ENCODE peak calls at places on chromosomes 3 and 15, in four cellular contexts. L is SK-N-SH, B is neural progenitor cell, O is HCT116. Z is an unnamed sample.

GRCh38 chr15:60315878-60316277 is 81.9 kb downstream of the ANXA2 start:
- DNase-seq in L (no peak), B (no peak), O (no peak), Z (no peak)

GRCh38 chr3:1971780-1972179 is 126.9 kb upstream of the CNTN4 start:
- DNase-seq in L (no peak), B (no peak), O (no peak), Z (no peak)

GRCh38 chr3:14837188-14837587 is 18.4 kb downstream of the FGD5 start:
- DNase-seq in L (no peak), B (peak), O (no peak), Z (no peak)

GRCh38 chr3:101120039-101120438 is 126.8 kb upstream of the ABI3BP start:
- DNase-seq in L (no peak), B (no peak), O (no peak), Z (no peak)

GRCh38 chr3:190811775-190812480 is 50.6 kb downstream of the GMNC start:
- DNase-seq in L (peak), B (peak), O (peak), Z (peak)

GRCh38 chr3:42270561-42270960 is 4.6 kb upstream of the CCK start:
- DNase-seq in L (no peak), B (no peak), O (no peak), Z (no peak)

GRCh38 chr3:169627073-169627472 is 36.4 kb downstream of the MECOM start:
- DNase-seq in L (no peak), B (no peak), O (no peak), Z (peak)

GRCh38 chr3:101635954-101636798 is 40.8 kb downstream of the ZBTB11 start:
- DNase-seq in L (peak), B (peak), O (peak), Z (peak)

GRCh38 chr15:94105760-94106159 is 125.6 kb upstream of the MCTP2 start:
- DNase-seq in L (no peak), B (no peak), O (no peak), Z (no peak)

GRCh38 chr3:8416965-8417364 is 84.7 kb upstream of the LMCD1 start:
- DNase-seq in L (no peak), B (no peak), O (peak), Z (no peak)

GRCh38 chr3:196916995-196917394 is 25.3 kb downstream of the NCBP2 start:
- DNase-seq in L (no peak), B (no peak), O (no peak), Z (no peak)

GRCh38 chr3:17094551-17094950 is 209.8 kb downstream of the PLCL2 start:
- DNase-seq in L (no peak), B (peak), O (no peak), Z (no peak)

GRCh38 chr3:185729335-185729715 is 95.5 kb downstream of the IGF2BP2 start:
- DNase-seq in L (no peak), B (no peak), O (no peak), Z (no peak)

GRCh38 chr3:29346828-29347227 is 66.0 kb downstream of the RBMS3 start:
- DNase-seq in L (no peak), B (no peak), O (no peak), Z (no peak)

GRCh38 chr3:156826896-156827882 is 1.0 kb downstream of the LEKR1 start:
- DNase-seq in L (no peak), B (peak), O (no peak), Z (no peak)

GRCh38 chr3:147699175-147699838 is 290.1 kb downstream of the ZIC1 start:
- DNase-seq in L (no peak), B (no peak), O (peak), Z (no peak)

GRCh38 chr15:92306662-92307061 is 87.0 kb upstream of the ST8SIA2 start:
- DNase-seq in L (peak), B (peak), O (peak), Z (no peak)

GRCh38 chr3:144063306-144063705 is 91.7 kb downstream of the DIPK2A start:
- DNase-seq in L (no peak), B (no peak), O (no peak), Z (no peak)

DNA sequence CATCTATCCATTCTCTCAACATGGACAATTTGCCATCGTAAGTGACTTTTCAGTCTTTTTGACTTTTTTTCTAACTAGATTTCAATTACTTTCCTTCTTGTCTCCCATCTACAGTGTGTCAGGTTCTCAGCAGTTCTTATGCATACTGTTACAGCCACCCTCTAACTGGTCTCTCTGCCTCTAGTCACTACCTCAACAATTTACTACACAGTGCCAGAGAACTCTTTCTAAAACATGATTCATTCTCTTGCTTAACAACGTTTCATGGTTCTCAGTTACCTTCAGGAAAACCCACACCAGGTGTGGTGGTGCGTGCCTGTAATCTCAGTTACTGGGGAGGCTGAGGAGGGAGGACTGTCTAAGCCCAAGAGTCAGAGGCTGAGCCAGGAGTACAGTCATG is 95.4 kb downstream of the DIPK2A start:
- DNase-seq in L (no peak), B (no peak), O (no peak), Z (no peak)
- H3K9ac ChIP-seq in L (no peak), B (no peak), O (no peak), Z (no peak)

GRCh38 chr3:94787734-94788133 is 724.9 kb downstream of the NSUN3 start:
- DNase-seq in L (no peak), B (no peak), O (no peak), Z (no peak)

GRCh38 chr3:94784274-94784673 is 721.4 kb downstream of the NSUN3 start:
- DNase-seq in L (no peak), B (no peak), O (no peak), Z (no peak)
- TF ChIP-seq EZH2phosphoT487 in L (no peak), B (no peak), O (no peak), Z (no peak)

GRCh38 chr15:31027948-31028586 is 36.6 kb upstream of the MTMR10 start:
- DNase-seq in L (peak), B (no peak), O (no peak), Z (no peak)
- H3K9ac ChIP-seq in L (no peak), B (no peak), O (no peak), Z (no peak)

DNA sequence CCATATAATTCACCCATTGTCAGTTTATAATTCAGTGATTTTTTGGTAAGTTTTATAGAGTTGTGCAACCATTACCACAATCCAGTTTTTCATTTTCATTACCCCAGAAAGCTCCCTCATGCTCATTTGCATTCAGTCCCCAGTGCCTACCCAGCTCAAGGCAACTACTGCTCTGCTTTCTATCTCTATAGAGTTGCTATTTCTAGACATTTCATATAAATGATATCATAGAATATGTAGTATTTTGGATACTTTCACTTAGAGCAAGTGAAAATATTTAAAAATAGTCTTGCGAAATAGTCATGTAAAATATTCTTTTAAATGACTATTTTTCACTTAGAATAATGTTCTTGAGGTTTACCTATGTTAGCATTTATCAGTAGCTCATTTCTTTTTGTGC is 42.1 kb downstream of the ZNF654 start:
- DNase-seq in L (no peak), B (no peak), O (no peak), Z (peak)
- TF ChIP-seq EZH2phosphoT487 in L (no peak), B (no peak), O (no peak), Z (no peak)

GRCh38 chr3:167750273-167750971 is 14.9 kb downstream of the SERPINI1 start:
- DNase-seq in L (no peak), B (no peak), O (no peak), Z (peak)

GRCh38 chr3:167749728-167750127 is 14.2 kb downstream of the SERPINI1 start:
- DNase-seq in L (no peak), B (no peak), O (no peak), Z (no peak)

GRCh38 chr3:167749209-167749608 is 13.7 kb downstream of the SERPINI1 start:
- DNase-seq in L (no peak), B (no peak), O (no peak), Z (no peak)

GRCh38 chr3:167754049-167754448 is 18.5 kb downstream of the SERPINI1 start:
- DNase-seq in L (no peak), B (no peak), O (no peak), Z (no peak)
- H3K9ac ChIP-seq in L (no peak), B (no peak), O (no peak), Z (no peak)

GRCh38 chr15:65634381-65634780 is 12.6 kb downstream of the SLC24A1 start:
- DNase-seq in L (no peak), B (no peak), O (no peak), Z (no peak)

GRCh38 chr15:65630760-65631159 is 9.0 kb downstream of the SLC24A1 start:
- DNase-seq in L (no peak), B (no peak), O (no peak), Z (no peak)

GRCh38 chr15:65632780-65633384 is 11.1 kb downstream of the SLC24A1 start:
- DNase-seq in L (no peak), B (no peak), O (no peak), Z (no peak)

GRCh38 chr15:65631503-65631902 is 9.8 kb downstream of the SLC24A1 start:
- DNase-seq in L (no peak), B (no peak), O (no peak), Z (peak)

DNA sequence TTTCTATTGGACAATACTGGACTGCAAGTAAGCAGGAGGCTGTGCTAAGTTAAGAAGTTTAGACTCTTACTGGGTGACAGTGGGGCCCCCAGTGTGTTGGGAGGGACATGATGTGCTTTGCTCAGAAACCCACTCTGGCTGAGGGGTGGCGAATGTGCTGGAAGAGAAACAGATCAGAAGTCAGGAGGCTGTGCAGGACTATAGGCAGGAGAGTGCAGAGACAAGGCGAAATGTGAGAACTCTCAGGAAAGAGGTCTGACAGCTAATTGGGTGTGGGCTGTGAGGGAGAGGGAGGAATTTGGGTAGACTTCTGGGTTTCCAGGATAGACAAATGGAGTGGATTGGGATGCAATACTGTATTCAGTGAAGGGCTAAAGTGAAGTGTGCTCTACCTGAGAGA is 12.0 kb downstream of the SLC24A1 start:
- DNase-seq in L (no peak), B (peak), O (no peak), Z (no peak)
- TF ChIP-seq EZH2phosphoT487 in L (no peak), B (no peak), O (no peak), Z (no peak)

Z was measured in MM.1S.